ENCODE peak calls at places on chromosomes 6 and 20, in five cellular contexts. L is GM12878, M is HCT116, I is HepG2, G is K562. C is an unnamed sample.

GRCh38 chr6:156840136-156840535 is 63.0 kb downstream of the ARID1B start:
- DNase-seq in L (no peak), M (no peak), I (no peak), G (no peak), C (no peak)

GRCh38 chr6:44000164-44000842 is 126.9 kb downstream of the MRPL14 start:
- DNase-seq in L (peak; percentile 84), M (peak; percentile 65), I (no peak), G (peak; percentile 42), C (no peak)

GRCh38 chr6:126625019-126625418 is 285.1 kb downstream of the CENPW start:
- DNase-seq in L (no peak), M (no peak), I (no peak), G (no peak), C (peak; percentile 58)

GRCh38 chr6:35754452-35755321 is 17.9 kb downstream of the ARMC12 start:
- DNase-seq in L (no peak), M (no peak), I (no peak), G (no peak), C (no peak)

GRCh38 chr20:62388839-62389600 is 2.1 kb downstream of the RPS21 start:
- DNase-seq in L (no peak), M (no peak), I (no peak), G (no peak), C (no peak)

GRCh38 chr6:157880534-157880933 is 57.5 kb downstream of the SNX9 start:
- DNase-seq in L (no peak), M (no peak), I (no peak), G (no peak), C (no peak)

GRCh38 chr6:170135821-170136471 is 154.9 kb downstream of the DLL1 start:
- DNase-seq in L (no peak), M (no peak), I (no peak), G (no peak), C (no peak)

GRCh38 chr6:3872370-3872854 is 23.2 kb downstream of the FAM50B start:
- DNase-seq in L (no peak), M (no peak), I (peak; percentile 46), G (no peak), C (no peak)

GRCh38 chr6:45746046-45746445 is 269.6 kb downstream of the CLIC5 start:
- DNase-seq in L (no peak), M (no peak), I (no peak), G (no peak), C (no peak)

GRCh38 chr20:12177657-12178293 is 260.1 kb downstream of the BTBD3 start:
- DNase-seq in L (no peak), M (no peak), I (peak; percentile 13), G (no peak), C (no peak)

GRCh38 chr6:143620461-143620860 is 57.3 kb upstream of the PHACTR2 start:
- DNase-seq in L (no peak), M (no peak), I (no peak), G (no peak), C (no peak)

GRCh38 chr6:108559884-108560462 is 744 bp upstream of the FOXO3 start:
- DNase-seq in L (no peak), M (no peak), I (peak; percentile 39), G (peak; percentile 46), C (no peak)

GRCh38 chr6:4805553-4806307 is 29.5 kb downstream of the CDYL start:
- DNase-seq in L (no peak), M (peak; percentile 34), I (peak; percentile 51), G (no peak), C (peak; percentile 80)

GRCh38 chr6:134529921-134530320 is 212.0 kb upstream of the SGK1 start:
- DNase-seq in L (no peak), M (no peak), I (peak; percentile 93), G (no peak), C (no peak)

GRCh38 chr6:32168807-32169206 is 4.4 kb downstream of the EGFL8 start:
- DNase-seq in L (no peak), M (no peak), I (no peak), G (peak; percentile 76), C (no peak)

GRCh38 chr6:132491303-132491702 is 21.6 kb downstream of the STX7 start:
- DNase-seq in L (no peak), M (no peak), I (no peak), G (no peak), C (no peak)

GRCh38 chr20:37955511-37955910 is 52.6 kb downstream of the VSTM2L start:
- DNase-seq in L (no peak), M (no peak), I (no peak), G (no peak), C (no peak)

GRCh38 chr20:62792940-62793756 is 3.1 kb upstream of the MRGBP start:
- DNase-seq in L (no peak), M (no peak), I (no peak), G (no peak), C (no peak)

GRCh38 chr20:49272654-49273053 is 5.2 kb downstream of the ZNFX1 start:
- DNase-seq in L (no peak), M (no peak), I (no peak), G (no peak), C (no peak)

GRCh38 chr6:140857734-140858380 is 1274.9 kb upstream of the GJE1 start:
- DNase-seq in L (no peak), M (peak; percentile 24), I (no peak), G (no peak), C (no peak)

GRCh38 chr6:79993012-79993910 is 11.2 kb upstream of the TTK start:
- DNase-seq in L (no peak), M (no peak), I (no peak), G (no peak), C (peak; percentile 54)

GRCh38 chr20:1671891-1672669 is 14.5 kb upstream of the SIRPG start:
- DNase-seq in L (no peak), M (no peak), I (no peak), G (no peak), C (peak; percentile 3)

GRCh38 chr6:3960754-3961361 is 111.7 kb downstream of the FAM50B start:
- DNase-seq in L (no peak), M (no peak), I (no peak), G (no peak), C (no peak)

GRCh38 chr6:84635081-84635745 is 129.2 kb downstream of the TBX18 start:
- DNase-seq in L (no peak), M (no peak), I (no peak), G (no peak), C (no peak)

GRCh38 chr20:15836634-15837033 is 736.6 kb downstream of the KIF16B start:
- DNase-seq in L (no peak), M (no peak), I (no peak), G (no peak), C (no peak)

GRCh38 chr6:136549359-136550044 is 720 bp downstream of the MAP7 start:
- DNase-seq in L (no peak), M (no peak), I (no peak), G (peak; percentile 32), C (peak; percentile 83)

GRCh38 chr6:135876048-135876447 is 24.5 kb downstream of the PDE7B start:
- DNase-seq in L (no peak), M (no peak), I (no peak), G (no peak), C (no peak)

GRCh38 chr20:43046946-43047345 is 142.8 kb downstream of the PTPRT start:
- DNase-seq in L (no peak), M (no peak), I (no peak), G (no peak), C (no peak)

GRCh38 chr20:44475694-44476560 is at the start of gene TTPAL:
- DNase-seq in L (peak; percentile 68), M (peak; percentile 73), I (peak; percentile 89), G (peak; percentile 97), C (peak; percentile 95)

GRCh38 chr20:42181064-42181463 is 562.9 kb upstream of the CHD6 start:
- DNase-seq in L (no peak), M (no peak), I (no peak), G (no peak), C (no peak)

GRCh38 chr6:82270791-82271392 is 23.3 kb upstream of the IBTK start:
- DNase-seq in L (peak; percentile 15), M (peak; percentile 24), I (peak; percentile 30), G (peak; percentile 38), C (no peak)

GRCh38 chr6:160917581-160917980 is 74.0 kb upstream of the MAP3K4 start:
- DNase-seq in L (no peak), M (no peak), I (no peak), G (no peak), C (no peak)

GRCh38 chr6:6577736-6578135 is 10.8 kb upstream of the LY86 start:
- DNase-seq in L (no peak), M (no peak), I (no peak), G (no peak), C (no peak)

GRCh38 chr6:14381225-14381887 is 263.8 kb downstream of the CD83 start:
- DNase-seq in L (no peak), M (no peak), I (no peak), G (no peak), C (no peak)

GRCh38 chr20:57203986-57204385 is 62.5 kb downstream of the BMP7 start:
- DNase-seq in L (no peak), M (no peak), I (no peak), G (no peak), C (no peak)

GRCh38 chr6:105803439-105803838 is 282.7 kb upstream of the PRDM1 start:
- DNase-seq in L (no peak), M (no peak), I (no peak), G (no peak), C (no peak)

GRCh38 chr20:10602141-10602660 is 71.6 kb downstream of the JAG1 start:
- DNase-seq in L (no peak), M (no peak), I (no peak), G (no peak), C (no peak)
- TF ChIP-seq SRF in L (no peak), M (no peak), I (no peak), G (no peak), C (no peak)

DNA sequence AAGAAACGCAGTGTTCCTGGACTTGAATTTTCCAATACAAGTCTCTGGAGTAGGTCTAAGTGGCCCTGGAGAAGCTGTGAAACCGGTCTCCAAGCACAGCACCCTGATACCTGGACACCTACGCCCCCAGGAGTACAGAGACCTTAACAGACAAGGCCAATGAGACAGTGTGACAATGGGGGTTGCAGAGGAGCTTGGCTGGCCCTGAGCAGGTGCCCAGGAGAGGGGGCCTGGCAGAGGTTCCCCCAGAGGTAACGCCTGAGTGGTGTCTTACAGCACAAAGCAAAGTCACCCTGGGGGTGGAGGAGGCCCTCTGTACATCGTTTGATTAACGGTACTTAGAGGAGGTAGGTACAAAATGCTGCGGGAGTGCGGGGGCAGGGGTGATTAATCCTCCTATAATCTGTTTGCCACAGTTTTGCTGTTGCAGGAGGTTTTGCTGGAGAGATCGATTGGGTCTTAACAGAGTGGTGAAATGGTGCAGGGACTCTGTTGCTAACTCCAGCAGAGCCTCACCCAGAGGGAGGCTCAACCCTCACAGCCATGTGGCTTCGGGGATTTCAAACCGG is 37.3 kb upstream of the APCDD1L start:
- DNase-seq in L (no peak), M (no peak), I (no peak), G (no peak), C (no peak)
- H2AFZ ChIP-seq in L (no peak overlapping the region), M (no peak overlapping the region), I (no peak overlapping the region), G (no peak overlapping the region), C (no peak overlapping the region)

DNA sequence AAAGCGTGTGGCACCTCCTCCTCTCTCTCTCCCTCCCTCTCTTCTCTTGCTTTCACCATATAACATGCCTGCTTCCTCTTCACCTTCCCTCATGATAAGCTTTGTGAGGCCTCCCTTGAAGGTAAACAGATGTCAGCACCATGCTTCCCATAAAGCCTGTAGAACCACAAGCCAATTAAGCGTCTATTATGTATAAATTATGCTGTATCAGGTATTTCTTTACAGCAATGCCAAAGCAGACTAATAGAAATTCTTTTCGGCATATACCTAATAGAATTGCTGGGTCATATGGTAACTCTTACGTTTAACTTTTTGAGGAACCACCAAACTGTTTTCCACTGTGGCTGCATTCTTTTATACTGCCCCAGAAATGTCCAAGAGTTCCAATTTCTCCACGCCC is 75.0 kb downstream of the SYCP2 start:
- DNase-seq in L (no peak), M (no peak), I (no peak), G (no peak), C (no peak)
- TF ChIP-seq SRF in L (no peak), M (no peak), I (no peak), G (no peak), C (no peak)

GRCh38 chr6:123744840-123745239 is 58.8 kb upstream of the NKAIN2 start:
- DNase-seq in L (no peak), M (no peak), I (no peak), G (no peak), C (no peak)
- H2AFZ ChIP-seq in L (no peak overlapping the region), M (no peak overlapping the region), I (no peak overlapping the region), G (no peak overlapping the region), C (no peak overlapping the region)